ENCODE peak calls at places on chromosomes 4 and X, in seven cellular contexts. Y is aorta; U is Caco-2; H is naive thymus-derived CD4-positive, alpha-beta T cell; G is pancreas; M is ovary; E is gastrocnemius medialis. Z is an unnamed sample. For H3K9me3, the result is how much of the 10 kb centered on the place peaks cover.

GRCh38 chr4:169902658-169903345 is 123.4 kb downstream of the MFAP3L start:
- DNase-seq in G (no peak), U (peak), H (no peak), E (no peak), Y (no peak), M (no peak), Z (no peak)

GRCh38 chr4:69984030-69984443 is 11.7 kb upstream of the STATH start:
- DNase-seq in E (no peak), U (peak), H (no peak), G (no peak), Y (peak), M (no peak), Z (no peak)

GRCh38 chr4:185805979-185806378 is 6.0 kb downstream of the SORBS2 start:
- DNase-seq in H (no peak), G (no peak), E (no peak), U (no peak), Y (no peak), M (no peak), Z (no peak)

GRCh38 chr4:168621806-168622589 is 125.1 kb downstream of the PALLD start:
- DNase-seq in G (no peak), M (no peak), E (no peak), Y (no peak), H (no peak), U (no peak), Z (no peak)

GRCh38 chr4:32824321-32824720 is 2104.2 kb downstream of the PCDH7 start:
- DNase-seq in E (no peak), G (no peak), Y (no peak), U (no peak), H (no peak), M (no peak), Z (no peak)

GRCh38 chr4:16969696-16970135 is 71.3 kb upstream of the LDB2 start:
- DNase-seq in Y (no peak), U (no peak), M (no peak), E (peak), G (no peak), H (no peak), Z (peak)

GRCh38 chrX:68018248-68019203 is 414.8 kb downstream of the OPHN1 start:
- DNase-seq in H (no peak), U (peak), G (peak), E (no peak), M (no peak), Y (no peak), Z (peak)

GRCh38 chr4:41144812-41145211 is 69.5 kb downstream of the APBB2 start:
- DNase-seq in H (no peak), G (no peak), Y (no peak), U (peak), E (no peak), M (no peak), Z (no peak)

DNA sequence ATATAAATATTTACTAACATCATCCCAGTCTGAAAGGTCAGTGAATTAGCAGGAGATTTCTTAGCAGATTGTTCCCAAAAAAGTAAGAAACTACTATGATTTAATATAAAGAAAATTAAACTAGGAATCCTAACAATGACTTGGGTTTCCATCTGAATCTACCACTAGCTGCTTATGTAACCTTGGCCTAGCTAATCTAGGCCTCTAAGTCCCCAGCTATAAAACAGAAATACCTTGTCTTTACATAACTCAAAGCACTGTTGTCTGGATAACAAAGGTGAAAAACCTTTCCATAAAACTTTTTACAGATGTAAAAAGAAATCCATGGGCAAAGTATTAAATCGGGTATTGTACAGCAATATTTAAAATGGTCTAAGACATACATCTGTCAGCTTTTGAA is 3.0 kb downstream of the FBXL5 start:
- DNase-seq in Y (no peak), U (no peak), H (no peak), M (no peak), G (no peak), E (no peak), Z (no peak)
- H3K4me3 ChIP-seq in Y (no peak), U (no peak), H (no peak), M (no peak), G (no peak), E (no peak), Z (no peak)

DNA sequence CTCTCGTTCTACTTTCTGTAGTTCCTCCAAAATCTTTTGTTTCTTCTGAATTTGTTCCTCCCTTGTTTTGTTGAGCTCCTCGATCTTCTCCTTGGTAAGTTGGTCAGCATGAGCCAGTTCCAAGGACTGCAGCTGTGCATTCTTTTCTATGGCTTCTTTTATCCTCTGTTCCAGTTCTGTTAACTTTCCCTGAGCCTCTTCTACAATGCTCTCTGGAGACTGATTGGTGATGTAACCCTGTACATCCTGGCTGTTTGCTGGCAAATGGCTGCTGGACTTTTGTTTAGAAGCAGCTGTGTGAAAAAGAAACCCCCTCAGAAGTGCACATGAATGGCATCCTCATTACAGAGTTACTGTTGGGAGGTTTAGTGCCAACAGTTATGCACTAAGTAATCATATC is 70.5 kb upstream of the COX18 start:
- DNase-seq in G (no peak), U (no peak), Y (no peak), H (no peak), E (no peak), M (no peak), Z (no peak)
- H3K9me3 ChIP-seq in G (under half), U (under half), Y (under half), H (under half), E (under half), M (under half), Z (under half)

GRCh38 chr4:107897823-107898222 is 33.5 kb upstream of the CYP2U1 start:
- DNase-seq in Y (no peak), M (no peak), H (no peak), E (no peak), U (no peak), G (no peak), Z (no peak)
- H3K4me3 ChIP-seq in Y (no peak), M (no peak), H (no peak), E (no peak), U (no peak), G (no peak), Z (no peak)

GRCh38 chr4:135197650-135198049 is 996.1 kb upstream of the PABPC4L start:
- DNase-seq in M (no peak), H (no peak), E (no peak), G (no peak), U (no peak), Y (no peak), Z (no peak)
- H3K9me3 ChIP-seq in M (under half), H (under half), E (under half), G (under half), U (under half), Y (under half), Z (under half)

GRCh38 chr4:172245493-172245892 is 432.3 kb downstream of the GALNTL6 start:
- DNase-seq in Y (no peak), H (no peak), U (no peak), E (no peak), M (no peak), G (no peak), Z (no peak)
- H3K4me3 ChIP-seq in Y (no peak), H (no peak), U (no peak), E (no peak), M (no peak), G (no peak), Z (no peak)

GRCh38 chr4:10144479-10144878 is 27.9 kb upstream of the WDR1 start:
- DNase-seq in M (no peak), U (no peak), H (no peak), Y (no peak), G (no peak), E (no peak), Z (no peak)
- H3K9me3 ChIP-seq in M (under half), U (under half), H (under half), Y (under half), G (under half), E (under half), Z (under half)

GRCh38 chr4:159504634-159505033 is 401.8 kb downstream of the RAPGEF2 start:
- DNase-seq in G (no peak), Y (no peak), H (no peak), E (no peak), M (no peak), U (no peak), Z (peak)
- H3K4me3 ChIP-seq in G (no peak), Y (no peak), H (no peak), E (no peak), M (no peak), U (no peak), Z (no peak)

GRCh38 chrX:64192040-64192439 is 13.5 kb downstream of the AMER1 start:
- DNase-seq in Y (no peak), E (no peak), H (no peak), G (no peak), U (no peak), M (no peak), Z (no peak)
- H3K9me3 ChIP-seq in Y (under half), E (under half), H (under half), G (under half), U (under half), M (under half), Z (under half)

GRCh38 chrX:65407157-65407626 is 127.4 kb downstream of the LAS1L start:
- DNase-seq in U (peak), H (no peak), G (no peak), M (no peak), Y (no peak), E (no peak), Z (no peak)

GRCh38 chrX:65406532-65406931 is 128.1 kb downstream of the LAS1L start:
- DNase-seq in H (peak), E (no peak), M (no peak), U (peak), Y (peak), G (no peak), Z (no peak)
- H3K4me3 ChIP-seq in H (no peak), E (peak), M (no peak), U (peak), Y (no peak), G (no peak), Z (no peak)

DNA sequence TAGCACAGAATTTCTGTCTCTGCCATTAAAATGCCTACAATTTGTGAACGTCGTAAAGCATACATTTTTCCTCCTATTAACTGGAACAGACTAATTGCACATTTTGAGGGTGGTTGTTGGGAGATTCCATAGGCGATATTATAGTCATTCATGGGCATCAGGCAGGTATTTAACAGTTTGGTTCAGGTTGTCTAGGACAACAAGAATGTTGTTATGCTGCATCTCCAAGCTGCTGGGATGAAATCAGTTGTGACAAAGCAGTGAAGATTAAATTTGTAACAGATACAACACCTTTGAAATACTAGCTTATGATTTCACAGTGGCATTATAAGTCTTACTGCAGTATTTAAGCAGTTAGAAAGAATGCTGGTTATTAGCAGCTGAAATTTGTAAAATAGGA is 339.7 kb upstream of the PITX2 start:
- DNase-seq in U (no peak), H (no peak), E (no peak), G (no peak), M (no peak), Y (no peak), Z (no peak)
- H3K9me3 ChIP-seq in U (under half), H (under half), E (under half), G (under half), M (under half), Y (under half), Z (under half)